ENCODE peak calls at places on chromosomes 5 and 9, in five cellular contexts. One of them, this sample, is unnamed.

GRCh38 chr9:86075132-86075807 is 24.1 kb downstream of the GOLM1 start:
- DNase-seq in GM12891: no peak
- DNase-seq in transverse colon: no peak
- DNase-seq in prostate gland: no peak
- DNase-seq in GM12892: no peak
- DNase-seq in this sample: no peak

GRCh38 chr9:77956555-77956954 is 75.1 kb downstream of the GNAQ start:
- DNase-seq in GM12891: no peak
- DNase-seq in transverse colon: no peak
- DNase-seq in prostate gland: no peak
- DNase-seq in GM12892: no peak
- DNase-seq in this sample: no peak

GRCh38 chr5:73901045-73901444 is 275.0 kb downstream of the ARHGEF28 start:
- DNase-seq in GM12891: no peak
- DNase-seq in transverse colon: peak
- DNase-seq in prostate gland: no peak
- DNase-seq in GM12892: no peak
- DNase-seq in this sample: no peak

GRCh38 chr5:39266442-39266841 is 47.1 kb upstream of the FYB1 start:
- DNase-seq in GM12891: no peak
- DNase-seq in transverse colon: peak
- DNase-seq in prostate gland: no peak
- DNase-seq in GM12892: no peak
- DNase-seq in this sample: no peak

GRCh38 chr5:87686975-87687374 is 274.2 kb upstream of the CCNH start:
- DNase-seq in GM12891: no peak
- DNase-seq in transverse colon: no peak
- DNase-seq in prostate gland: no peak
- DNase-seq in GM12892: no peak
- DNase-seq in this sample: no peak

GRCh38 chr9:123597926-123598556 is 242.0 kb downstream of the CRB2 start:
- DNase-seq in GM12891: no peak
- DNase-seq in transverse colon: no peak
- DNase-seq in prostate gland: no peak
- DNase-seq in GM12892: no peak
- DNase-seq in this sample: no peak

GRCh38 chr5:131329187-131329540 is 65.3 kb downstream of the CDC42SE2 start:
- DNase-seq in GM12891: no peak
- DNase-seq in transverse colon: no peak
- DNase-seq in prostate gland: no peak
- DNase-seq in GM12892: no peak
- DNase-seq in this sample: no peak

GRCh38 chr9:4050686-4051315 is 249.1 kb downstream of the GLIS3 start:
- DNase-seq in GM12891: no peak
- DNase-seq in transverse colon: no peak
- DNase-seq in prostate gland: no peak
- DNase-seq in GM12892: no peak
- DNase-seq in this sample: no peak

GRCh38 chr5:34687269-34688011 is 31.3 kb downstream of the RAI14 start:
- DNase-seq in GM12891: no peak
- DNase-seq in transverse colon: no peak
- DNase-seq in prostate gland: no peak
- DNase-seq in GM12892: no peak
- DNase-seq in this sample: no peak

DNA sequence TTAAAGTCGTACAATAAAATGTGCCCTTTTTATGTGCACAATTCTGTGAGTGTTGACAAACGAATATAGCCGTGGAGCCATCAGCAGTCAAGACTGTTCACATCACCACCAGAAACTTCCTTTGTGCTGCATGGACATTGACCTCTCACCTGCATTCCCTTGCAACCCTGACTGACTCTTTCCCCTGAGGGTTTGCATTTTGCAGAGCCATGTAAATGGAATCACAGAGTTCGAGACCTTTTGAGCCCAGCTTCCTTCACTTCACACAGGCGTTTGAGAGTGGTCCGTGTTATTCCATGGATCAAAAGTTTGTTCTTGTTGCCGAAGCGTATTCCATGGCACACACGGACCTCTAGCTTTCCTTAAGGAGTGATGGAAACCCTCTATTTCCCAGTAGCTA is 328.2 kb downstream of the DRD1 start:
- DNase-seq in GM12891: no peak
- DNase-seq in transverse colon: no peak
- DNase-seq in prostate gland: no peak
- DNase-seq in GM12892: no peak
- DNase-seq in this sample: no peak
- TF ChIP-seq POLR2AphosphoS5 in GM12891: no peak
- TF ChIP-seq POLR2AphosphoS5 in transverse colon: no peak
- TF ChIP-seq POLR2AphosphoS5 in prostate gland: no peak
- TF ChIP-seq POLR2AphosphoS5 in GM12892: no peak
- TF ChIP-seq POLR2AphosphoS5 in this sample: no peak

GRCh38 chr5:53603009-53603687 is 42.7 kb downstream of the NDUFS4 start:
- DNase-seq in GM12891: no peak
- DNase-seq in transverse colon: no peak
- DNase-seq in prostate gland: no peak
- DNase-seq in GM12892: no peak
- DNase-seq in this sample: no peak
- TF ChIP-seq POLR2AphosphoS5 in GM12891: no peak
- TF ChIP-seq POLR2AphosphoS5 in transverse colon: no peak
- TF ChIP-seq POLR2AphosphoS5 in prostate gland: no peak
- TF ChIP-seq POLR2AphosphoS5 in GM12892: no peak
- TF ChIP-seq POLR2AphosphoS5 in this sample: no peak

GRCh38 chr5:128254789-128255188 is 171.2 kb downstream of the SLC12A2 start:
- DNase-seq in GM12891: no peak
- DNase-seq in transverse colon: no peak
- DNase-seq in prostate gland: peak
- DNase-seq in GM12892: no peak
- DNase-seq in this sample: no peak

GRCh38 chr5:128252794-128253193 is 169.2 kb downstream of the SLC12A2 start:
- DNase-seq in GM12891: no peak
- DNase-seq in transverse colon: no peak
- DNase-seq in prostate gland: no peak
- DNase-seq in GM12892: no peak
- DNase-seq in this sample: no peak

GRCh38 chr5:128253224-128253623 is 169.7 kb downstream of the SLC12A2 start:
- DNase-seq in GM12891: no peak
- DNase-seq in transverse colon: no peak
- DNase-seq in prostate gland: no peak
- DNase-seq in GM12892: no peak
- DNase-seq in this sample: no peak

GRCh38 chr5:128257096-128257495 is 173.5 kb downstream of the SLC12A2 start:
- DNase-seq in GM12891: no peak
- DNase-seq in transverse colon: no peak
- DNase-seq in prostate gland: no peak
- DNase-seq in GM12892: no peak
- DNase-seq in this sample: no peak

GRCh38 chr5:128252196-128252595 is 168.6 kb downstream of the SLC12A2 start:
- DNase-seq in GM12891: no peak
- DNase-seq in transverse colon: no peak
- DNase-seq in prostate gland: no peak
- DNase-seq in GM12892: no peak
- DNase-seq in this sample: no peak
- TF ChIP-seq POLR2AphosphoS5 in GM12891: no peak
- TF ChIP-seq POLR2AphosphoS5 in transverse colon: no peak
- TF ChIP-seq POLR2AphosphoS5 in prostate gland: no peak
- TF ChIP-seq POLR2AphosphoS5 in GM12892: no peak
- TF ChIP-seq POLR2AphosphoS5 in this sample: no peak

DNA sequence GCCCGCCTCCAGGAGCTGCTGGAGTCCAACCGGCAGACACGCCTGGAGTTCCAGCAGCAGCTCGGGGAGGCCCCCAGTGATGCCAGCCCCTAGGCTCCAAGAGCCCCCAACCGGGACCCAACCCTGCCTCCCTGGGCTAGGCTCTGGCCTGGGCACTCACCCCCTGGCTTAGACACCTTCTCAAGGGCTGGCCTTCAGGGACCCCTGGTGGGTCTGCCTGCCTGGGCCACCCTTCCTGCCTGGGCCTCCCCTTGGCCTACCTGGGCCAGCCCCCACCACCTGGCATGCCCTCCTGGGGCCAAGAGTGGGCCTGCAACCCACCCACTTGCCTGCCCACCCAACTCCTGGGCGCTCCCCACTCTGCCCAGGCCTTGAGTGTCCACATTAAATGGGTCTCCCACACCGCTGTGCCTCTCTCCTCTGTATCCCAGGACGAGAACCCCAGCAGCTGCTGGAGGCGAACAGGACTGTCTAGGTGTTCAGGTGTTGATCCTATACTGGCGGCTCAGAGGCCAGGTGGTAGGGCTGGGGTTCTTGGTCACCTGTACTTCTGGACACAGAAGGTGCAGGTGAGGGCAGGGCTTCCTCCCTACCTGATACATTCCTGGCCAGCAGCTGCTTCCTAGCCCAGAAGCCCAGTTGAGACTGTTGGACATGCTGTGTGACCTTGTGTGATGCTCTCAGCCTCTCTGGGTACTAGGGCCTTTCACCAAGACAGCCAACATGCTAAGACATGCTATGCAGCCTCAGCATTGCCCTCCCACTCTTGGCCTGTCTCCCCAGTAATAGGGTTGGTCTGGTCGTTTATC is 3.7 kb downstream of the BBLN start:
- DNase-seq in GM12891: no peak
- DNase-seq in transverse colon: no peak
- DNase-seq in prostate gland: no peak
- DNase-seq in GM12892: no peak
- DNase-seq in this sample: peak
- TF ChIP-seq POLR2AphosphoS5 in GM12891: no peak
- TF ChIP-seq POLR2AphosphoS5 in transverse colon: no peak
- TF ChIP-seq POLR2AphosphoS5 in prostate gland: no peak
- TF ChIP-seq POLR2AphosphoS5 in GM12892: no peak
- TF ChIP-seq POLR2AphosphoS5 in this sample: peak

GRCh38 chr9:35110327-35110758 is 5.3 kb downstream of the ATOSB start:
- DNase-seq in GM12891: no peak
- DNase-seq in transverse colon: no peak
- DNase-seq in prostate gland: no peak
- DNase-seq in GM12892: no peak
- DNase-seq in this sample: no peak
- TF ChIP-seq POLR2AphosphoS5 in GM12891: no peak
- TF ChIP-seq POLR2AphosphoS5 in transverse colon: no peak
- TF ChIP-seq POLR2AphosphoS5 in prostate gland: no peak
- TF ChIP-seq POLR2AphosphoS5 in GM12892: no peak
- TF ChIP-seq POLR2AphosphoS5 in this sample: no peak

This sample was measured in spleen.